ENCODE peak calls at places on chromosomes 4 and X, in four cellular contexts. H is CD8-positive, alpha-beta memory T cell; U is fibroblast of lung; R is BE2C. E is an unnamed sample. For H3K4me1, the result is how much of the 10 kb centered on the place peaks cover.

GRCh38 chrX:111264397-111264796 is 5.9 kb downstream of the CAPN6 start:
- DNase-seq in H (no peak), U (no peak), R (no peak), E (no peak)

GRCh38 chrX:84044051-84044450 is 143.9 kb downstream of the RPS6KA6 start:
- DNase-seq in H (no peak), U (no peak), R (no peak), E (no peak)

GRCh38 chrX:140034916-140035315 is 69.6 kb upstream of the CXorf66 start:
- DNase-seq in H (no peak), U (no peak), R (no peak), E (peak)

GRCh38 chr4:56909083-56909981 is 1.6 kb downstream of the REST start:
- DNase-seq in H (peak), U (peak), R (no peak), E (peak)

GRCh38 chrX:48919947-48920712 is 1.3 kb upstream of the PIM2 start:
- DNase-seq in H (peak), U (no peak), R (no peak), E (no peak)

GRCh38 chr4:78512357-78512920 is 39.1 kb upstream of the ANXA3 start:
- DNase-seq in H (no peak), U (no peak), R (no peak), E (no peak)

GRCh38 chr4:166077782-166078181 is 204.7 kb downstream of the TLL1 start:
- DNase-seq in H (no peak), U (no peak), R (peak), E (no peak)

GRCh38 chrX:139831689-139832456 is 101.0 kb downstream of the ATP11C start:
- DNase-seq in H (no peak), U (peak), R (peak), E (peak)

GRCh38 chr4:106095408-106095807 is 200.1 kb downstream of the NPNT start:
- DNase-seq in H (no peak), U (no peak), R (no peak), E (no peak)

GRCh38 chr4:89558147-89558546 is 250.5 kb upstream of the GPRIN3 start:
- DNase-seq in H (no peak), U (no peak), R (no peak), E (peak)

GRCh38 chr4:139735381-139736256 is 70.0 kb downstream of the MGST2 start:
- DNase-seq in H (no peak), U (peak), R (peak), E (no peak)

GRCh38 chrX:111101580-111101979 is 5.6 kb downstream of the PAK3 start:
- DNase-seq in H (no peak), U (no peak), R (no peak), E (no peak)

GRCh38 chr4:10589308-10589707 is 95.3 kb downstream of the CLNK start:
- DNase-seq in H (no peak), U (no peak), R (no peak), E (no peak)

GRCh38 chr4:30429813-30430466 is 290.2 kb upstream of the PCDH7 start:
- DNase-seq in H (no peak), U (peak), R (no peak), E (no peak)

GRCh38 chr4:79574741-79575451 is 166.9 kb upstream of the GK2 start:
- DNase-seq in H (no peak), U (no peak), R (no peak), E (no peak)

GRCh38 chr4:188484256-188484655 is 345.0 kb downstream of the TRIML1 start:
- DNase-seq in H (no peak), U (no peak), R (no peak), E (peak)

GRCh38 chr4:52883707-52884669 is 21.9 kb downstream of the RASL11B start:
- DNase-seq in H (no peak), U (no peak), R (no peak), E (no peak)

GRCh38 chr4:55016131-55016530 is 109.3 kb downstream of the KDR start:
- DNase-seq in H (no peak), U (no peak), R (no peak), E (no peak)

GRCh38 chr4:44985152-44985551 is 258.8 kb upstream of the GNPDA2 start:
- DNase-seq in H (no peak), U (no peak), R (no peak), E (no peak)

GRCh38 chrX:107766470-107767140 is 9.0 kb downstream of the TSC22D3 start:
- DNase-seq in H (no peak), U (peak), R (no peak), E (no peak)

GRCh38 chr4:184806246-184806550 is 19.6 kb downstream of the ACSL1 start:
- DNase-seq in H (no peak), U (no peak), R (no peak), E (no peak)

GRCh38 chr4:184803133-184803532 is 22.6 kb downstream of the ACSL1 start:
- DNase-seq in H (no peak), U (no peak), R (no peak), E (no peak)

GRCh38 chr4:184805462-184806245 is 20.1 kb downstream of the ACSL1 start:
- DNase-seq in H (no peak), U (peak), R (peak), E (no peak)

GRCh38 chr4:184803884-184804283 is 21.9 kb downstream of the ACSL1 start:
- DNase-seq in H (no peak), U (no peak), R (no peak), E (no peak)

GRCh38 chr4:184804621-184805020 is 21.1 kb downstream of the ACSL1 start:
- DNase-seq in H (no peak), U (no peak), R (no peak), E (no peak)
- H3K4me1 ChIP-seq in H (under half), U (under half), R (under half), E (under half)

GRCh38 chr4:13704020-13704419 is 76.5 kb upstream of the BOD1L1 start:
- DNase-seq in H (no peak), U (no peak), R (no peak), E (no peak)
- H3K4me1 ChIP-seq in H (under half), U (under half), R (under half), E (under half)

DNA sequence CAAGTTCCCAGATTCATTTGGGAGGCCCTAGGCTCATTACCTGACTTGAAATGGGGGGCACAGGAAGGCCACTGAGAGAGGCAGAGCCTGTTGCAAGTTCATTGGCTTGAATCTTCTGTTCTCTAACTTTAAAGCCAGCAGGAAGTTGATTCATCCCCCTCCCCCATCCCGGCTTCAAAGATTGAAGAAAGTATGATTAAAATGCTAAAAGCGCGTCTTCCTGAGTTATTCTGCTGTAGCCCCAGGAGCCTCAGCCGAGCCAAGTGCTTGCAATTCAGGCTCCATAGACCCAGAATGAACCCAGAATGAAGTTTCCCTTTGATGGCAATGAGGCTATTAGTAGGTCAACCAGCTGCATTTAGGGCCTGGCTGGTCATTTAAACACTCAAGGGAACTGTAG is 14.7 kb downstream of the CHST7 start:
- DNase-seq in H (no peak), U (peak), R (no peak), E (peak)
- H3K4me1 ChIP-seq in H (under half), U (under half), R (under half), E (under half)

DNA sequence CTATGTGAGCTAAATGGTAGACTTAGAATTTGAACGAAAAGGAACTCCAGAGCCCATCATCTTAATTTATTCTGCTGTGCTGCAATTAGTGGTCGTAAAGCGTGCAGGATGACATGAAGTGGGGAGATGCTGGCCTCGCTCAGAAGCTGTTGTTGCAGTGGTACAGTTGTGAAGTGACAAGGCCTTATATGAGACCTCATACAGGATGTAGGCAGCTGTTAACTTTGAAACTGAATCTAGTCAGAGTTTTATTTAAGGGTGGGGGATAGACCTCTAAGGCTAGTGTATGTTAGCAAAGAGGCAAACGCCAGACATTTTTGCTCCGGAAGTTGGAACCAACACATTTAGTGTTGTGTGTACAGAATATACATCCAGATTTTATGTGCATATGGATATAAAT is 13.5 kb downstream of the KLF3 start:
- DNase-seq in H (no peak), U (no peak), R (no peak), E (no peak)
- H3K4me1 ChIP-seq in H (half or more), U (under half), R (under half), E (under half)

DNA sequence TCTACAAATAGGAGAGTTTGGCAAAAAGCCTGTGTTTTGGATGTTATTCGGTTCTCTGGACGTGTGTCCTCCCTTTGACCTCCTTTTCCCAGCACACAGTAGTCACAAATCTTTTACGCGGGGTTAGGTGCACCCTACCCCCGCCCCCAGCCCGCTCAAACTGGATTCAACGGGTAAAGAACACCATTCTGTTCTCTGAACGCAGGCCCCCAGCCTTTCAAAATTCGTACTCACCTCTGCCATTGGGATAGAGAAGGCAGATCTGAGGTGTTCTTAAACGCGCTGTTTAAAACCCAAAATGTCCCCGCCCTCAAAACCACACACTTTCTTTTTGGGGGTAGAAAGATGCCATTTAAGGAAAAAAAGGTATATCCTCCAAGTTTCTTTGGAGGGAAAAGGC is 2.7 kb downstream of the LEF1 start:
- DNase-seq in H (no peak), U (no peak), R (no peak), E (no peak)
- H3K4me1 ChIP-seq in H (under half), U (under half), R (under half), E (under half)

E was measured in HAP-1.